ENCODE peak calls at places on chromosome 10, in eight cellular contexts. H is right atrium auricular region, A is Panc1, Z is mucosa of descending colon, D is heart left ventricle, V is dorsolateral prefrontal cortex, X is fibroblast of pulmonary artery, U is osteoblast. N is an unnamed sample.

GRCh38 chr10:33655165-33655815 is 320.8 kb upstream of the NRP1 start:
- DNase-seq in A (no peak), X (no peak), H (no peak), U (no peak), Z (no peak), D (no peak), V (no peak), N (no peak)

GRCh38 chr10:79071535-79071923 is 2.8 kb downstream of the ZMIZ1 start:
- DNase-seq in H (no peak), A (no peak), D (no peak), U (no peak), X (no peak), V (no peak), Z (no peak), N (no peak)

GRCh38 chr10:113115534-113115933 is 165.5 kb downstream of the TCF7L2 start:
- DNase-seq in A (no peak), V (no peak), U (no peak), H (no peak), Z (no peak), X (no peak), D (no peak), N (no peak)

GRCh38 chr10:21529236-21529910 is 3.9 kb upstream of the SKIDA1 start:
- DNase-seq in X (no peak), H (no peak), A (no peak), D (no peak), Z (no peak), U (peak; percentile 36), V (no peak), N (no peak)

GRCh38 chr10:32982293-32982709 is 24.3 kb upstream of the ITGB1 start:
- DNase-seq in D (no peak), X (peak; percentile 83), U (no peak), A (no peak), V (no peak), Z (no peak), H (no peak), N (no peak)

GRCh38 chr10:124211921-124212320 is 118.5 kb upstream of the CHST15 start:
- DNase-seq in X (no peak), H (no peak), U (peak; percentile 11), D (no peak), A (no peak), Z (no peak), V (no peak), N (no peak)

GRCh38 chr10:132836248-132836831 is 50.4 kb upstream of the NKX6-2 start:
- DNase-seq in X (no peak), Z (no peak), A (no peak), D (peak; percentile 60), U (peak; percentile 86), V (peak; percentile 75), H (no peak), N (no peak)

GRCh38 chr10:128540806-128541739 is 414.9 kb upstream of the MKI67 start:
- DNase-seq in D (no peak), U (no peak), A (no peak), Z (peak; percentile 74), V (no peak), H (no peak), X (no peak), N (no peak)

GRCh38 chr10:30986027-30986672 is 45.5 kb downstream of the ZNF438 start:
- DNase-seq in X (peak; percentile 85), D (no peak), Z (no peak), H (no peak), U (peak; percentile 41), V (no peak), A (peak; percentile 61), N (no peak)

GRCh38 chr10:65570143-65571010 is 1355.5 kb upstream of the LRRTM3 start:
- DNase-seq in D (peak; percentile 48), Z (peak; percentile 68), V (no peak), H (no peak), U (no peak), X (peak; percentile 51), A (no peak), N (no peak)

GRCh38 chr10:63206997-63207952 is 74.1 kb downstream of the NRBF2 start:
- DNase-seq in U (no peak), Z (no peak), A (no peak), X (peak; percentile 88), V (no peak), D (peak; percentile 46), H (no peak), N (peak; percentile 48)

GRCh38 chr10:53403688-53404087 is 631.1 kb upstream of the MBL2 start:
- DNase-seq in D (peak; percentile 91), Z (peak; percentile 28), H (peak; percentile 66), U (no peak), A (no peak), V (peak; percentile 59), X (peak; percentile 37), N (no peak)

GRCh38 chr10:105017116-105017515 is 376.0 kb downstream of the SORCS3 start:
- DNase-seq in H (no peak), D (no peak), V (no peak), Z (no peak), X (no peak), A (no peak), U (no peak), N (no peak)

GRCh38 chr10:116151076-116151475 is 121.9 kb downstream of the GFRA1 start:
- DNase-seq in V (no peak), A (no peak), U (peak; percentile 52), D (no peak), H (no peak), X (no peak), Z (no peak), N (no peak)

GRCh38 chr10:79413196-79413595 is 32.2 kb downstream of the ZCCHC24 start:
- DNase-seq in Z (peak; percentile 27), U (peak; percentile 93), A (no peak), D (peak; percentile 63), X (no peak), H (no peak), V (peak; percentile 42), N (no peak)

GRCh38 chr10:72137583-72137982 is 49.2 kb upstream of the SPOCK2 start:
- DNase-seq in U (no peak), D (no peak), V (no peak), H (no peak), A (no peak), Z (no peak), X (no peak), N (no peak)

GRCh38 chr10:93180402-93181040 is 106.8 kb downstream of the CYP26A1 start:
- DNase-seq in V (no peak), D (peak; percentile 53), X (peak; percentile 46), U (no peak), Z (peak; percentile 31), A (no peak), H (peak; percentile 68), N (no peak)

GRCh38 chr10:114359953-114360345 is 44.4 kb downstream of the AFAP1L2 start:
- DNase-seq in Z (no peak), X (no peak), V (no peak), U (no peak), A (no peak), D (no peak), H (no peak), N (no peak)

GRCh38 chr10:35150335-35150734 is 23.7 kb downstream of the CREM start:
- DNase-seq in Z (no peak), X (no peak), H (no peak), A (no peak), V (no peak), D (no peak), U (no peak), N (peak; percentile 38)
- H3K4me3 ChIP-seq in Z (no peak overlapping the region), X (no peak overlapping the region), H (no peak overlapping the region), A (no peak overlapping the region), V (no peak overlapping the region), D (no peak overlapping the region), U (no peak overlapping the region), N (no peak overlapping the region)

GRCh38 chr10:60446855-60447254 is 57.2 kb upstream of the ANK3 start:
- DNase-seq in H (no peak), A (no peak), D (peak; percentile 27), Z (no peak), V (no peak), X (peak; percentile 44), U (no peak), N (no peak)

GRCh38 chr10:60446070-60446833 is 56.6 kb upstream of the ANK3 start:
- DNase-seq in A (no peak), D (no peak), U (no peak), X (peak; percentile 52), V (no peak), Z (no peak), H (no peak), N (no peak)

GRCh38 chr10:60441515-60441914 is 51.8 kb upstream of the ANK3 start:
- DNase-seq in D (no peak), V (no peak), X (peak; percentile 62), A (no peak), H (no peak), U (no peak), Z (no peak), N (no peak)

GRCh38 chr10:60448246-60448645 is 58.6 kb upstream of the ANK3 start:
- DNase-seq in V (no peak), U (no peak), D (no peak), X (no peak), Z (no peak), A (no peak), H (no peak), N (no peak)

GRCh38 chr10:60444494-60445064 is 54.9 kb upstream of the ANK3 start:
- DNase-seq in Z (no peak), A (no peak), H (no peak), D (no peak), U (no peak), X (peak; percentile 76), V (no peak), N (no peak)
- TF ChIP-seq CTCF in Z (no peak), A (peak; percentile 72), H (peak; percentile 11), D (peak; percentile 43), U (peak; percentile 62), X (peak; percentile 65), V (peak; percentile 65), N (peak; percentile 26)

GRCh38 chr10:99534939-99535763 is 2.4 kb downstream of the NKX2-3 start:
- DNase-seq in D (no peak), H (no peak), A (no peak), U (peak; percentile 87), Z (peak; percentile 60), V (no peak), X (peak; percentile 20), N (peak; percentile 50)
- H3K4me3 ChIP-seq in D (peak overlapping the region; percentile 25), H (no peak overlapping the region), A (peak overlapping the region; percentile 47), U (no peak overlapping the region), Z (peak overlapping the region; percentile 3), V (peak overlapping the region; percentile 42), X (no peak overlapping the region), N (peak overlapping the region; percentile 18)

GRCh38 chr10:108899686-108900085 is 1023.6 kb downstream of the XPNPEP1 start:
- DNase-seq in V (no peak), Z (no peak), A (no peak), H (no peak), X (no peak), D (no peak), U (no peak), N (no peak)
- TF ChIP-seq CTCF in V (no peak), Z (no peak), A (no peak), H (no peak), X (no peak), D (no peak), U (no peak), N (no peak)

GRCh38 chr10:110504111-110504735 is 6.5 kb downstream of the DUSP5 start:
- DNase-seq in Z (no peak), A (no peak), H (no peak), D (peak; percentile 53), V (no peak), U (peak; percentile 77), X (peak; percentile 79), N (peak; percentile 66)
- H3K4me3 ChIP-seq in Z (no peak overlapping the region), A (peak overlapping the region; percentile 17), H (no peak overlapping the region), D (no peak overlapping the region), V (no peak overlapping the region), U (peak overlapping the region; percentile 17), X (peak overlapping the region; percentile 15), N (no peak overlapping the region)

GRCh38 chr10:784759-785538 is 95.5 kb upstream of the DIP2C start:
- DNase-seq in V (peak; percentile 93), H (peak; percentile 72), Z (peak; percentile 47), X (peak; percentile 74), D (peak; percentile 81), U (peak; percentile 99), A (no peak), N (no peak)
- TF ChIP-seq CTCF in V (peak; percentile 15), H (no peak), Z (no peak), X (peak; percentile 27), D (no peak), U (peak; percentile 18), A (no peak), N (no peak)